ENCODE peak calls at places on chromosomes 12 and 14, in nine cellular contexts. Q is tibial artery, T is transverse colon, E is psoas muscle, A is tibial nerve, S is K562, J is BE2C, K is cardiac muscle cell, F is mucosa of descending colon. P is an unnamed sample. For H3K36me3 and H3K4me1, the result is how much of the 10 kb centered on the place peaks cover.

GRCh38 chr14:60346706-60347105 is 97.7 kb downstream of the PPM1A start:
- DNase-seq in E (no peak), Q (no peak), T (no peak), K (no peak), A (no peak), S (no peak), J (no peak), F (no peak), P (no peak)

GRCh38 chr14:61514927-61515326 is 180.4 kb upstream of the HIF1A start:
- DNase-seq in K (no peak), A (no peak), Q (no peak), T (no peak), J (no peak), F (no peak), E (no peak), S (no peak), P (no peak)

GRCh38 chr14:35400707-35401421 is 3.7 kb downstream of the NFKBIA start:
- DNase-seq in S (no peak), J (no peak), A (no peak), T (peak), K (no peak), E (no peak), Q (no peak), F (no peak), P (no peak)

GRCh38 chr14:104123879-104124278 is 14.5 kb upstream of the KIF26A start:
- DNase-seq in T (no peak), A (no peak), K (no peak), J (no peak), Q (no peak), E (no peak), F (no peak), S (no peak), P (no peak)

GRCh38 chr12:13851828-13852227 is 129.6 kb downstream of the GRIN2B start:
- DNase-seq in J (no peak), T (no peak), K (peak), F (no peak), A (no peak), Q (no peak), E (no peak), S (no peak), P (no peak)

GRCh38 chr12:106235770-106236169 is 12.1 kb downstream of the CKAP4 start:
- DNase-seq in E (no peak), Q (no peak), F (no peak), S (no peak), J (no peak), T (no peak), A (no peak), K (no peak), P (no peak)

GRCh38 chr14:63483315-63483714 is 59.9 kb downstream of the PPP2R5E start:
- DNase-seq in E (no peak), F (no peak), S (no peak), A (no peak), T (no peak), K (no peak), Q (no peak), J (no peak), P (no peak)

GRCh38 chr14:62743569-62743968 is 301.7 kb downstream of the KCNH5 start:
- DNase-seq in A (no peak), S (no peak), Q (no peak), K (no peak), J (peak), F (no peak), T (no peak), E (no peak), P (no peak)

GRCh38 chr14:32530800-32531199 is 201.7 kb downstream of the AKAP6 start:
- DNase-seq in K (no peak), S (no peak), Q (no peak), F (no peak), J (no peak), A (no peak), E (no peak), T (no peak), P (no peak)

GRCh38 chr14:89457007-89457406 is 40.0 kb upstream of the FOXN3 start:
- DNase-seq in K (no peak), S (no peak), A (no peak), Q (no peak), J (no peak), T (no peak), F (no peak), E (no peak), P (no peak)

GRCh38 chr12:117026921-117027250 is 72.3 kb downstream of the TESC start:
- DNase-seq in J (no peak), F (no peak), T (no peak), E (no peak), A (no peak), S (no peak), K (no peak), Q (no peak), P (no peak)
- H3K36me3 ChIP-seq in J (half or more), F (under half), T (under half), E (under half), A (half or more), S (under half), K (under half), Q (under half), P (under half)

DNA sequence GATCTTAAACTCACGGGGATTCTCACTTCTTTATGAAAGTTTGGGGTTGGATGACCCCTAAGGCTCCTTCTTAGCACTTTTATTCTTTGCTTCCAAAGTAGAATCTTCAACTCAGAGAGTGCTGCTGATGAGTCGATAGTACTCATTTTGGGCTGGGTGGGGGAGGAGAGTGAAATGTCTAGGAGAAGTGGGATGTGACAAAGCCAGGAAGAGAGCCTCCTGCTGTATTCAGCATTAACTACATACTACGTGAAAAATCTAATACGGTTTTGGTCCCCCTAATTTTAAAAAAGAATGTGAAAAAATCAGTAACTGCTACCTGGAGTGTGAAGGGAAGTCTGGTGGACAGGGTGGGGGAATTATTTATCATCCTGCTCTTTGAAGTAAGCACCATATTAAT is 148.3 kb downstream of the SAMD4A start:
- DNase-seq in A (no peak), J (no peak), Q (no peak), F (no peak), S (peak), T (no peak), K (no peak), E (no peak), P (no peak)
- TF ChIP-seq CTCF in A (no peak), J (no peak), Q (peak), F (no peak), S (no peak), T (no peak), K (peak), E (no peak), P (no peak)

GRCh38 chr14:69768873-69769272 is 1.9 kb downstream of the SRSF5 start:
- DNase-seq in F (no peak), S (no peak), T (no peak), A (no peak), J (no peak), Q (no peak), E (no peak), K (no peak), P (no peak)

GRCh38 chr14:69769623-69770022 is 2.7 kb downstream of the SRSF5 start:
- DNase-seq in K (no peak), T (no peak), S (no peak), J (no peak), Q (no peak), A (no peak), E (no peak), F (no peak), P (no peak)

GRCh38 chr14:69766984-69767368 is at the start of gene SRSF5:
- DNase-seq in Q (peak), K (peak), E (peak), S (peak), F (peak), J (peak), A (peak), T (peak), P (peak)

GRCh38 chr14:69770559-69770958 is 3.6 kb downstream of the SRSF5 start:
- DNase-seq in Q (no peak), S (no peak), E (no peak), T (no peak), J (no peak), A (no peak), F (no peak), K (no peak), P (no peak)

DNA sequence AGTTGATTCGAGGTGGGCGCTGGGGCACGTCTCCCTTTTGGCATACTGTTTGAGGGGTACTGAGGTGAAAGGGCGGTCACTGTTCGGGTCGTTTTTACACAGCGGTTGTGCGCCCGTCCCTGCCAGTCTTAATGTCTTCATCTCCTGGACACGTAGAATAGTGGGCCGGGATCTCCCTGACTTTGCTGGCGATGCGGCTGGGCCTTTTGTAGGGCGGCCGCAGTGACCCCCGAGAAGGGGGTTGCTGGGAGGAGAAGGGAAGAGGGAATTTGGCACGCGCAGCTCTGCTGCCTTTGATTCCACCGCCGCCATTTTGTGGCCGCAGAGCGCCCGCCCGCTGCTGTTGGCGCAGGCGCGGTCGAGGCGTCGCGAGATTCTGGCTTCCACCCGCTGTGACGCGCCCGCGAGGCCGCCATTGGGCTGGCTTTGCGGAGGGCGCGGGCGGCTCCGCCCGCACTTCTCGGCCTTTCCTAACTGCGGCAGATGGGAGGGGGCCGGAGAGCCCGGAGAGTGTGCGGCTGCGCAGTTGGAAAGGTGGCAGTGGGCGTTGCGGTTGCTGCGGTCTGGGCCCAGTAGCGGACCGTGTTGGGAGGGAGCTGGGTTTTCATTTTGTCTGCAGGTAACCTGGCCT is 542 bp downstream of the SRSF5 start:
- DNase-seq in J (peak), F (peak), S (peak), A (peak), T (peak), K (peak), Q (peak), E (peak), P (peak)
- H3K4me1 ChIP-seq in J (under half), F (under half), S (under half), A (under half), T (half or more), K (under half), Q (under half), E (under half), P (under half)

GRCh38 chr14:55151601-55152000 is 22.5 kb downstream of the LGALS3 start:
- DNase-seq in S (no peak), K (no peak), T (no peak), Q (no peak), J (no peak), F (no peak), A (no peak), E (no peak), P (no peak)

GRCh38 chr14:55152052-55152753 is 23.2 kb downstream of the LGALS3 start:
- DNase-seq in K (no peak), A (no peak), J (no peak), T (no peak), S (no peak), F (no peak), E (no peak), Q (no peak), P (no peak)

GRCh38 chr14:55142466-55142865 is 13.4 kb downstream of the LGALS3 start:
- DNase-seq in A (no peak), T (no peak), S (no peak), K (no peak), E (no peak), F (no peak), Q (no peak), J (no peak), P (no peak)

GRCh38 chr14:55141812-55142211 is 12.8 kb downstream of the LGALS3 start:
- DNase-seq in Q (no peak), F (no peak), S (no peak), T (no peak), K (no peak), E (no peak), A (no peak), J (no peak), P (no peak)

GRCh38 chr14:55146425-55146824 is 17.4 kb downstream of the LGALS3 start:
- DNase-seq in A (no peak), J (no peak), K (no peak), T (no peak), S (no peak), Q (no peak), E (no peak), F (no peak), P (no peak)
- H3K36me3 ChIP-seq in A (half or more), J (under half), K (under half), T (under half), S (half or more), Q (under half), E (under half), F (under half), P (under half)

P was measured in upper lobe of left lung.